ENCODE peak calls at places on chromosome 11, in six cellular contexts. One of them, this sample, is unnamed.

GRCh38 chr11:128517457-128518230 is 69.7 kb downstream of the ETS1 start:
- DNase-seq in psoas muscle: no peak
- DNase-seq in Peyer's patch: no peak
- DNase-seq in neural progenitor cell: no peak
- DNase-seq in HCT116: no peak
- DNase-seq in SJSA1: peak; percentile 78
- DNase-seq in this sample: no peak

GRCh38 chr11:127044535-127044934 is 44.0 kb upstream of the KIRREL3 start:
- DNase-seq in psoas muscle: no peak
- DNase-seq in Peyer's patch: no peak
- DNase-seq in SJSA1: no peak
- DNase-seq in neural progenitor cell: no peak
- DNase-seq in HCT116: no peak
- DNase-seq in this sample: no peak

GRCh38 chr11:94948070-94948617 is 25.2 kb downstream of the CWC15 start:
- DNase-seq in neural progenitor cell: no peak
- DNase-seq in psoas muscle: no peak
- DNase-seq in Peyer's patch: no peak
- DNase-seq in HCT116: no peak
- DNase-seq in SJSA1: no peak
- DNase-seq in this sample: no peak

GRCh38 chr11:19592842-19593241 is 119.8 kb upstream of the NAV2 start:
- DNase-seq in psoas muscle: no peak
- DNase-seq in HCT116: no peak
- DNase-seq in neural progenitor cell: no peak
- DNase-seq in SJSA1: no peak
- DNase-seq in Peyer's patch: no peak
- DNase-seq in this sample: no peak

GRCh38 chr11:128179049-128179448 is 408.3 kb downstream of the ETS1 start:
- DNase-seq in SJSA1: no peak
- DNase-seq in neural progenitor cell: no peak
- DNase-seq in psoas muscle: no peak
- DNase-seq in Peyer's patch: no peak
- DNase-seq in HCT116: no peak
- DNase-seq in this sample: no peak

GRCh38 chr11:83625336-83625735 is 339.2 kb upstream of the CCDC90B start:
- DNase-seq in neural progenitor cell: no peak
- DNase-seq in Peyer's patch: no peak
- DNase-seq in HCT116: no peak
- DNase-seq in SJSA1: no peak
- DNase-seq in psoas muscle: no peak
- DNase-seq in this sample: no peak

GRCh38 chr11:134453441-134453840 is 41.4 kb upstream of the B3GAT1 start:
- DNase-seq in SJSA1: no peak
- DNase-seq in neural progenitor cell: no peak
- DNase-seq in HCT116: no peak
- DNase-seq in Peyer's patch: no peak
- DNase-seq in psoas muscle: no peak
- DNase-seq in this sample: no peak

GRCh38 chr11:4105916-4106315 is 11.3 kb downstream of the RRM1 start:
- DNase-seq in HCT116: no peak
- DNase-seq in neural progenitor cell: no peak
- DNase-seq in Peyer's patch: no peak
- DNase-seq in psoas muscle: no peak
- DNase-seq in SJSA1: no peak
- DNase-seq in this sample: no peak

GRCh38 chr11:30322826-30323710 is at the start of gene ARL14EP:
- DNase-seq in HCT116: peak; percentile 93
- DNase-seq in neural progenitor cell: peak; percentile 96
- DNase-seq in Peyer's patch: peak; percentile 93
- DNase-seq in psoas muscle: peak; percentile 93
- DNase-seq in SJSA1: peak; percentile 92
- DNase-seq in this sample: peak; percentile 92

GRCh38 chr11:30329150-30329940 is 6.4 kb downstream of the ARL14EP start:
- DNase-seq in SJSA1: no peak
- DNase-seq in neural progenitor cell: no peak
- DNase-seq in psoas muscle: no peak
- DNase-seq in HCT116: no peak
- DNase-seq in Peyer's patch: no peak
- DNase-seq in this sample: no peak

GRCh38 chr11:30328676-30329075 is 5.8 kb downstream of the ARL14EP start:
- DNase-seq in psoas muscle: no peak
- DNase-seq in SJSA1: no peak
- DNase-seq in HCT116: no peak
- DNase-seq in neural progenitor cell: no peak
- DNase-seq in Peyer's patch: no peak
- DNase-seq in this sample: no peak

GRCh38 chr11:30326911-30327310 is 4.0 kb downstream of the ARL14EP start:
- DNase-seq in psoas muscle: no peak
- DNase-seq in SJSA1: no peak
- DNase-seq in neural progenitor cell: no peak
- DNase-seq in Peyer's patch: no peak
- DNase-seq in HCT116: no peak
- DNase-seq in this sample: no peak

DNA sequence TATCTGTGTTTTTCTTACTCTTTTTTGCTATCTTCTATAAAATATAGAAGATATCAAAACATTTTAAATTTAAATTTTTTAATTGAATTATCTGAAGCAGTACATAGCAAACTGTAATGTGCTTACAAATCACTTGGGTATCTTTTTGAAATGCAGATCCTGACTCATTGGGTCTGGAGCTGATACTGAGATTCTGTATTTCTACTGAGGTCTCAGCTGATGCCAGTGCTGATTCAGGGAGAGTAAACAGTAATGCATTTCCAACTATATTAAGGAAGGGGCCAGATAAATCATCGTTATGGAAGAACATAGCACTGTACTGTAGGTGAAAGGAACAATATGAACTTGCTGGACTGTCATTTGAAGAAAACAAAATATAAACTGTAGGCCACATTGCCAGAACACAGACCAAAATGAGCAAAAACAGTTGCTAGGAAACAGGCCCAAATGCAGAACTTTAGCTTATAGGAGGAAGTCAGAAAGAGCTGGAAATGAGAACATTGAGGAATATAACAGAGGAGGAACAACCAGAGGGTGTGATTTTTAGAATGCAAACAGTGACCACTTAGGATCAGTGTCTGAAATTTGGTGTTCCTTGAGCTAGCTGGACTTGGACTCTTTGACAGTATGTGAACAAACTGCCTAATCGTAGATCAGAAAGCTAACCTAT is 3.3 kb downstream of the ARL14EP start:
- DNase-seq in psoas muscle: no peak
- DNase-seq in SJSA1: no peak
- DNase-seq in Peyer's patch: no peak
- DNase-seq in HCT116: no peak
- DNase-seq in neural progenitor cell: no peak
- DNase-seq in this sample: no peak
- H3K4me3 ChIP-seq in psoas muscle: no peak overlapping the region
- H3K4me3 ChIP-seq in SJSA1: no peak overlapping the region
- H3K4me3 ChIP-seq in Peyer's patch: no peak overlapping the region
- H3K4me3 ChIP-seq in HCT116: no peak overlapping the region
- H3K4me3 ChIP-seq in neural progenitor cell: no peak overlapping the region
- H3K4me3 ChIP-seq in this sample: no peak overlapping the region

GRCh38 chr11:119363081-119363861 is 16.8 kb upstream of the MFRP start:
- DNase-seq in Peyer's patch: no peak
- DNase-seq in psoas muscle: no peak
- DNase-seq in neural progenitor cell: no peak
- DNase-seq in HCT116: no peak
- DNase-seq in SJSA1: no peak
- DNase-seq in this sample: no peak
- H3K4me3 ChIP-seq in Peyer's patch: peak overlapping the region; percentile 46
- H3K4me3 ChIP-seq in psoas muscle: peak overlapping the region; percentile 71
- H3K4me3 ChIP-seq in neural progenitor cell: peak overlapping the region; percentile 48
- H3K4me3 ChIP-seq in HCT116: peak overlapping the region; percentile 23
- H3K4me3 ChIP-seq in SJSA1: no peak overlapping the region
- H3K4me3 ChIP-seq in this sample: no peak overlapping the region

GRCh38 chr11:123519055-123519796 is 89.2 kb downstream of the GRAMD1B start:
- DNase-seq in Peyer's patch: no peak
- DNase-seq in SJSA1: no peak
- DNase-seq in psoas muscle: no peak
- DNase-seq in neural progenitor cell: no peak
- DNase-seq in HCT116: peak; percentile 7
- DNase-seq in this sample: no peak

GRCh38 chr11:123519797-123520193 is 89.7 kb downstream of the GRAMD1B start:
- DNase-seq in HCT116: no peak
- DNase-seq in SJSA1: no peak
- DNase-seq in psoas muscle: no peak
- DNase-seq in Peyer's patch: no peak
- DNase-seq in neural progenitor cell: no peak
- DNase-seq in this sample: no peak

GRCh38 chr11:123518496-123519054 is 88.5 kb downstream of the GRAMD1B start:
- DNase-seq in psoas muscle: no peak
- DNase-seq in HCT116: no peak
- DNase-seq in SJSA1: no peak
- DNase-seq in Peyer's patch: no peak
- DNase-seq in neural progenitor cell: no peak
- DNase-seq in this sample: no peak

GRCh38 chr11:123516238-123516637 is 86.2 kb downstream of the GRAMD1B start:
- DNase-seq in HCT116: no peak
- DNase-seq in SJSA1: no peak
- DNase-seq in neural progenitor cell: no peak
- DNase-seq in psoas muscle: no peak
- DNase-seq in Peyer's patch: no peak
- DNase-seq in this sample: no peak

GRCh38 chr11:123517559-123518364 is 87.7 kb downstream of the GRAMD1B start:
- DNase-seq in HCT116: no peak
- DNase-seq in Peyer's patch: no peak
- DNase-seq in psoas muscle: no peak
- DNase-seq in SJSA1: no peak
- DNase-seq in neural progenitor cell: no peak
- DNase-seq in this sample: no peak
- H3K4me3 ChIP-seq in HCT116: no peak overlapping the region
- H3K4me3 ChIP-seq in Peyer's patch: no peak overlapping the region
- H3K4me3 ChIP-seq in psoas muscle: no peak overlapping the region
- H3K4me3 ChIP-seq in SJSA1: no peak overlapping the region
- H3K4me3 ChIP-seq in neural progenitor cell: no peak overlapping the region
- H3K4me3 ChIP-seq in this sample: no peak overlapping the region

DNA sequence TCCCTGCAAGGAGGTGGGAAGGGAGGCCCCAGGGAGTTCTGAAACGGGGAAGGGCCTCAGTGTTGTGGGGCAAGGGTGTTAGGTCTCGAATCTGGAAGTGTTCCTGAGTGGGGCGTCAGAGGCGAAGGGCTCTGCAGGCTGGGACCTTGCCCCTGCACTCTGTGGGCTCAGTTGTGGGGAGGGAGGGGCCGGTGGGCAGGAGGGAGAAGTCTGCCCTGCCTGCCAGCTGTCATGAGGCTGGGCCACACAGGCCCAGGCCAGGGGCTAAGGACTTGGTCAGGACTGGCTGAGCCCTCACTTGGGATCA is at the start of gene CRACR2B:
- DNase-seq in HCT116: no peak
- DNase-seq in SJSA1: no peak
- DNase-seq in neural progenitor cell: no peak
- DNase-seq in Peyer's patch: peak; percentile 72
- DNase-seq in psoas muscle: no peak
- DNase-seq in this sample: no peak
- H3K4me3 ChIP-seq in HCT116: peak within 1 kb of the TSS; percentile 65
- H3K4me3 ChIP-seq in SJSA1: no peak within 1 kb of the TSS
- H3K4me3 ChIP-seq in neural progenitor cell: peak within 1 kb of the TSS; percentile 50
- H3K4me3 ChIP-seq in Peyer's patch: peak within 1 kb of the TSS; percentile 55
- H3K4me3 ChIP-seq in psoas muscle: peak within 1 kb of the TSS; percentile 59
- H3K4me3 ChIP-seq in this sample: peak within 1 kb of the TSS; percentile 40

GRCh38 chr11:46390331-46391171 is 1.0 kb downstream of the CHRM4 start:
- DNase-seq in SJSA1: peak; percentile 30
- DNase-seq in Peyer's patch: no peak
- DNase-seq in HCT116: no peak
- DNase-seq in neural progenitor cell: peak; percentile 39
- DNase-seq in psoas muscle: no peak
- DNase-seq in this sample: no peak

GRCh38 chr11:46391578-46392420 is at the start of gene CHRM4:
- DNase-seq in HCT116: no peak
- DNase-seq in psoas muscle: no peak
- DNase-seq in SJSA1: peak; percentile 70
- DNase-seq in Peyer's patch: no peak
- DNase-seq in neural progenitor cell: peak; percentile 77
- DNase-seq in this sample: no peak

GRCh38 chr11:46389450-46390330 is 1.9 kb downstream of the CHRM4 start:
- DNase-seq in neural progenitor cell: peak; percentile 93
- DNase-seq in HCT116: peak; percentile 54
- DNase-seq in SJSA1: peak; percentile 81
- DNase-seq in psoas muscle: peak; percentile 66
- DNase-seq in Peyer's patch: no peak
- DNase-seq in this sample: no peak

GRCh38 chr11:46392421-46393230 is 1.1 kb upstream of the CHRM4 start:
- DNase-seq in psoas muscle: peak; percentile 89
- DNase-seq in SJSA1: peak; percentile 81
- DNase-seq in neural progenitor cell: peak; percentile 96
- DNase-seq in HCT116: no peak
- DNase-seq in Peyer's patch: peak; percentile 52
- DNase-seq in this sample: no peak

DNA sequence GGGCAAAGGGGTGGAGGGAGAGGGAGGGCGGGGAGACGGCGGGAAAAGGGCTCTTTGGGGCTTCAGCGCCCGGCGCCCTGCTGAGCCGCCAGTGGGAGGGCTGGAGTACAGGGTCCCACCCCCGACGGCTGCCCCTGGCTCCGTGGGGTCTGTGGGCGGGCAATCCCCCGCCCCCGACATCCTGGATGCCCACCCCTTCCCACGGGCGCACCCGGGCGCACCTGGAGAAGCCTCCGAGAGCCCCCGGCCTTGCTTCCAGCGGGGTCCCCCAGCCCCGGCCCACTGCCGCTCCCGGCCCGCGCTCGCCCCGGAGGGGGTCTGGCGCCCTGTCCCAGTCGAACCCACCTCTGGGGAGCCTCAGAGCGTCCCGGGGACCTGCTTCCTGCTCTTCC is 394 bp downstream of the CHRM4 start:
- DNase-seq in SJSA1: peak; percentile 41
- DNase-seq in psoas muscle: no peak
- DNase-seq in neural progenitor cell: no peak
- DNase-seq in HCT116: no peak
- DNase-seq in Peyer's patch: no peak
- DNase-seq in this sample: no peak
- H3K4me3 ChIP-seq in SJSA1: peak overlapping the region; percentile 61
- H3K4me3 ChIP-seq in psoas muscle: peak overlapping the region; percentile 56
- H3K4me3 ChIP-seq in neural progenitor cell: peak overlapping the region; percentile 49
- H3K4me3 ChIP-seq in HCT116: peak overlapping the region; percentile 47
- H3K4me3 ChIP-seq in Peyer's patch: no peak overlapping the region
- H3K4me3 ChIP-seq in this sample: peak overlapping the region; percentile 33